ENCODE peak calls at places on chromosomes 7 and 10, in seven cellular contexts. R is trophoblast cell, K is H9, E is neuronal stem cell, U is mesendoderm, D is mesenchymal stem cell, W is H1. M is an unnamed sample.

GRCh38 chr7:140262242-140262903 is 85.6 kb upstream of the KDM7A start:
- DNase-seq in W (no peak), R (no peak), E (no peak), U (no peak), K (no peak), D (no peak), M (no peak)

GRCh38 chr10:103451871-103452713 is at the start of gene CALHM2:
- DNase-seq in U (peak), W (peak), R (peak), K (peak), D (peak), E (peak), M (peak)

GRCh38 chr7:2399848-2400587 is 3.4 kb upstream of the CHST12 start:
- DNase-seq in D (peak), U (peak), E (no peak), R (peak), W (no peak), K (no peak), M (peak)

GRCh38 chr10:34575882-34576281 is 239.2 kb downstream of the PARD3 start:
- DNase-seq in K (no peak), U (no peak), D (peak), E (no peak), R (no peak), W (no peak), M (peak)

GRCh38 chr7:88771417-88771816 is 11.9 kb downstream of the ZNF804B start:
- DNase-seq in R (no peak), W (no peak), U (no peak), E (no peak), D (no peak), K (no peak), M (no peak)

GRCh38 chr10:132058111-132058745 is 7.5 kb upstream of the JAKMIP3 start:
- DNase-seq in R (no peak), U (no peak), K (no peak), E (no peak), W (no peak), D (no peak), M (no peak)

GRCh38 chr7:70193514-70193913 is 595.2 kb downstream of the AUTS2 start:
- DNase-seq in E (no peak), K (no peak), D (peak), W (no peak), U (no peak), R (peak), M (peak)

GRCh38 chr10:7908541-7909210 is 90.4 kb downstream of the TAF3 start:
- DNase-seq in D (no peak), K (no peak), W (no peak), R (peak), E (no peak), U (no peak), M (peak)

GRCh38 chr7:6160191-6160623 is 112.2 kb downstream of the CYTH3 start:
- DNase-seq in U (peak), R (peak), W (peak), E (peak), D (peak), K (peak), M (peak)

GRCh38 chr10:88008866-88009470 is 145.5 kb downstream of the PTEN start:
- DNase-seq in E (no peak), K (no peak), W (no peak), U (no peak), R (no peak), D (peak), M (peak)

GRCh38 chr10:13839430-13839986 is 252.7 kb downstream of the PRPF18 start:
- DNase-seq in W (no peak), U (peak), E (no peak), D (peak), R (peak), K (no peak), M (peak)

GRCh38 chr10:75967491-75967890 is 536.1 kb downstream of the LRMDA start:
- DNase-seq in U (peak), D (no peak), E (peak), R (no peak), K (peak), W (peak), M (no peak)

GRCh38 chr10:32004161-32004591 is 52.0 kb downstream of the KIF5B start:
- DNase-seq in E (no peak), D (no peak), U (peak), R (no peak), K (peak), W (peak), M (no peak)

GRCh38 chr10:17115683-17116082 is 13.9 kb downstream of the CUBN start:
- DNase-seq in U (peak), E (no peak), R (no peak), W (no peak), D (peak), K (no peak), M (peak)

GRCh38 chr10:126902157-126902556 is 3.1 kb upstream of the DOCK1 start:
- DNase-seq in D (peak), E (no peak), R (peak), W (no peak), U (peak), K (no peak), M (peak)

GRCh38 chr10:126893841-126894240 is 11.4 kb upstream of the DOCK1 start:
- DNase-seq in K (peak), W (no peak), U (no peak), R (no peak), E (no peak), D (no peak), M (no peak)

GRCh38 chr10:126903646-126904360 is 1.4 kb upstream of the DOCK1 start:
- DNase-seq in W (no peak), E (no peak), K (no peak), U (no peak), R (no peak), D (no peak), M (no peak)

GRCh38 chr10:126895214-126895781 is 9.9 kb upstream of the DOCK1 start:
- DNase-seq in E (no peak), D (no peak), R (no peak), U (no peak), K (peak), W (no peak), M (no peak)

DNA sequence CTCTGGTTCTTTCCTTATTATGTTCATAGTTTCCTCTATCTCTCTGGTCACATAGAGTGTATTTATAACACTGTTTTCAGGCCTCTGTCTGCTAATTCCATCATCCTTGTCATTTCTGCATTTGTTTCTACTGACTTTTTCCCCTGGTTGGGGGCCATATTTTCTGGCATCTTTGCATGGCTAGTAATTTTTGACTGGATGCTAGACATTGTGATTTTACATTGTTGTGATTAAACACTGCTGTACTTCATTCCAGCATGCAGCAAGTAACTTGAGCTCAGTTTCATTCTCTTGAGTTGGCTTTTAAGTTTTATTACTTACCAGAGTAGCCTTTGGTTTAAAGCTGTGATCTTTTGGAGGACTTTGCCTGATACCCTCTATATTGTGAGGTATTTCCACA is 6.8 kb upstream of the DOCK1 start:
- DNase-seq in W (no peak), R (no peak), D (no peak), U (no peak), E (no peak), K (no peak), M (no peak)
- H2BK5ac ChIP-seq in W (no peak), R (no peak), D (no peak), U (no peak), E (no peak), K (no peak), M (no peak)

DNA sequence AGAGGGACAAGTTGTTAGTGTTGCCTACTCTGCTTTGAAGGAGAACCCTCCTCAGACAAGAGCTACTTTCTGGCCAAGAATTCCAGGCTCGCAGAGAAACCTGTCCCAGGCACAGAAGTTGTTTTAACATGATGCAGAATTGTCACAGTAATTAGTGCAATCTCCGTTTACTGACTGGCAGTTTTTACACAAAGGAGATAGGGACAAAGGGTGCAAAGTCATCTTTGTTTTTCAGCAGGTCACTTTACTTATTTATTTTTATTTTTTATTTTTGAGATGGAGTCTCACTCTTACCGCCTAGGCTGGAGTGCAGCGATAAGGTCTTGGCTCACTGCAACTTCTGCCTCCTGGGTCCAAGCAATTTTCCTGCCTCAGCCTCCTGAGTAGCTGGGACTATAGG is 12.3 kb downstream of the TCF7L2 start:
- DNase-seq in W (no peak), K (no peak), R (peak), D (no peak), U (no peak), E (no peak), M (no peak)
- H4K8ac ChIP-seq in W (no peak), K (no peak), R (no peak), D (no peak), U (no peak), E (no peak), M (no peak)

GRCh38 chr10:95564291-95564690 is 3.1 kb upstream of the SORBS1 start:
- DNase-seq in W (no peak), E (no peak), U (no peak), D (no peak), K (no peak), R (peak), M (no peak)
- H2BK5ac ChIP-seq in W (no peak), E (no peak), U (no peak), D (no peak), K (no peak), R (peak), M (no peak)

GRCh38 chr10:78502208-78502943 is 468.7 kb downstream of the RPS24 start:
- DNase-seq in D (peak), K (no peak), W (no peak), U (no peak), E (no peak), R (no peak), M (peak)
- H4K8ac ChIP-seq in D (peak), K (no peak), W (no peak), U (no peak), E (no peak), R (peak), M (peak)

GRCh38 chr7:27145167-27145883 is 1.8 kb upstream of the HOXA5 start:
- DNase-seq in E (no peak), U (no peak), K (no peak), W (peak), R (no peak), D (no peak), M (no peak)
- H2BK5ac ChIP-seq in E (no peak), U (no peak), K (no peak), W (no peak), R (no peak), D (no peak), M (peak)

DNA sequence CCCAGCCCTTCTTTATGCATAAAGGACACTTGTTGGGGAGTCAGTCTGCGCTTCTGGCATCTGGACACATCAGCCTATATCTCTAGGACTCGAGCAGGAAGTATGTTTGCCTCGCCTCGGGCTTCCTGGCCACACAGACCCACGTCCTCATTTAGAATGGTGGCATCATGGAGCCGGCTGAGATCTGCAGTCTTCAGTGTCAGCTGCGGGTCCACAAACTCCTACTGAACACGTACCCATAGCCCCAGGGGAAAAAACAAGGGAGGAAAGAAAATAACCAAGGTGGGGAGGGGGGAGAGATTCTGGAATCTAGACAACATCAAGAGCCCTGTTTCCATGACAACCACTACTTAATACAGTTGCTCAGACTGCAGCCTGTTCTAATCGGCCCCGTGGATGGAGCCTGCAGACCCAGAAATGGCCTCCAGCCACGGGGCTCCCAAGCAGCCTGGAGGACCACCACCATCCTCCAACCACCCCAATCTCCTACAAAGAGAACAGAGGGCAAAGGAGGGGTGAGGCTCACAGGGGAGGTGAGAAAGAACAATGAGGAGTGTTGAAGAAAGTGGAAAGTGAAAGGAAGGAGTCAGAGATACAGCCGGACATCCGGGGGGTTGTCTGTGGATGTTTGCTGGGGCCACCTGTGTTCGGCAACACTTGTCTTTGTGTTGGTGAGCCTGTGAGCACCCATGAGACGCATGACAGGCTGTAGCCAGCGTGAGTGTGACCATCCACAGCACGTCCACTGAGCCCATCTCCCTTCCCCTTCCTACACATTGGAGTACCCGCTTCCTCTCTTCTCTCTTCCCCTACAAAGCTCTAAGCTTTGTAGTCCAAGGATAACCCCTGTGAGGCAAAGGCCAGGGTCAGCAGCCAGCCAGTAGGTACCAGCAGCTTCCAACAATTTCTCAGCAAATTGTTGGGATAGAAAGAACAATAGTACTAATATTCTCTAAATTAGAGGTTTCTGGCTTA is 141.0 kb downstream of the PLXNA4 start:
- DNase-seq in K (no peak), U (no peak), D (no peak), E (no peak), R (peak), W (no peak), M (no peak)
- H4K8ac ChIP-seq in K (no peak), U (no peak), D (no peak), E (no peak), R (no peak), W (peak), M (no peak)

GRCh38 chr10:3774018-3774813 is 10.8 kb downstream of the KLF6 start:
- DNase-seq in D (peak), R (peak), K (peak), E (no peak), W (no peak), U (peak), M (peak)

GRCh38 chr10:3776796-3777571 is 8.0 kb downstream of the KLF6 start:
- DNase-seq in R (peak), D (peak), U (peak), E (no peak), K (peak), W (no peak), M (peak)

GRCh38 chr10:3774814-3775670 is 10.0 kb downstream of the KLF6 start:
- DNase-seq in R (peak), W (no peak), D (peak), E (no peak), U (peak), K (peak), M (peak)

GRCh38 chr10:3777876-3778707 is 6.9 kb downstream of the KLF6 start:
- DNase-seq in D (peak), W (no peak), K (no peak), U (no peak), E (no peak), R (peak), M (peak)

GRCh38 chr10:3775671-3776551 is 9.1 kb downstream of the KLF6 start:
- DNase-seq in K (peak), U (peak), D (peak), R (peak), E (no peak), W (peak), M (peak)
- H2BK5ac ChIP-seq in K (no peak), U (no peak), D (no peak), R (no peak), E (no peak), W (no peak), M (peak)